ENCODE peak calls at places on chromosomes 12 and 14, in ten cellular contexts. P is neural progenitor cell, F is AG04450, W is Peyer's patch, X is fibroblast of villous mesenchyme, J is CD14-positive monocyte, E is choroid plexus epithelial cell, Y is transverse colon, G is IMR-90, O is GM13976. U is an unnamed sample.

GRCh38 chr12:97763113-97763512 is 300.5 kb downstream of the RMST start:
- DNase-seq in G (no peak), J (no peak), X (no peak), P (no peak), F (no peak), W (no peak), Y (no peak), O (no peak), E (no peak), U (no peak)

GRCh38 chr12:45231515-45232145 is 15.7 kb downstream of the ANO6 start:
- DNase-seq in W (no peak), O (no peak), P (no peak), F (no peak), E (peak), G (peak), Y (no peak), X (peak), J (no peak), U (no peak)

GRCh38 chr12:21992823-21993222 is 51.6 kb upstream of the ABCC9 start:
- DNase-seq in G (no peak), O (no peak), X (peak), P (no peak), Y (peak), W (no peak), E (peak), F (no peak), J (no peak), U (peak)

GRCh38 chr12:117024961-117025480 is 74.2 kb downstream of the TESC start:
- DNase-seq in E (no peak), Y (no peak), O (no peak), F (no peak), P (no peak), G (no peak), J (no peak), X (no peak), W (no peak), U (no peak)

GRCh38 chr14:65137648-65138317 is 35.5 kb upstream of the MAX start:
- DNase-seq in Y (no peak), E (no peak), G (peak), O (no peak), J (no peak), W (no peak), F (no peak), X (no peak), P (no peak), U (no peak)

GRCh38 chr12:77947326-77947725 is 116.6 kb downstream of the NAV3 start:
- DNase-seq in F (no peak), O (no peak), G (peak), W (no peak), Y (no peak), E (peak), P (no peak), X (peak), J (no peak), U (no peak)

GRCh38 chr12:94793191-94793595 is 142.8 kb upstream of the TMCC3 start:
- DNase-seq in P (peak), J (no peak), Y (no peak), F (no peak), E (peak), O (no peak), X (peak), W (no peak), G (peak), U (no peak)

GRCh38 chr12:70227911-70228310 is 15.3 kb upstream of the CNOT2 start:
- DNase-seq in X (no peak), O (no peak), Y (no peak), P (no peak), W (no peak), E (no peak), J (no peak), F (no peak), G (no peak), U (no peak)

GRCh38 chr14:68527329-68527851 is 265.5 kb downstream of the ZFP36L1 start:
- DNase-seq in G (no peak), F (no peak), Y (no peak), O (no peak), P (peak), E (no peak), W (no peak), X (peak), J (no peak), U (no peak)

GRCh38 chr14:100883789-100884101 is 19.8 kb downstream of the RTL1 start:
- DNase-seq in F (no peak), G (no peak), J (peak), P (no peak), Y (no peak), W (no peak), O (no peak), E (no peak), X (no peak), U (no peak)

GRCh38 chr12:84542289-84542688 is 370.3 kb downstream of the SLC6A15 start:
- DNase-seq in P (no peak), Y (no peak), G (no peak), W (no peak), J (no peak), X (peak), O (no peak), F (no peak), E (peak), U (no peak)

GRCh38 chr12:130664252-130664651 is 51.8 kb downstream of the RIMBP2 start:
- DNase-seq in F (no peak), J (no peak), Y (no peak), O (no peak), G (no peak), E (no peak), X (no peak), P (no peak), W (no peak), U (no peak)

GRCh38 chr12:59113831-59114273 is 193.5 kb upstream of the LRIG3 start:
- DNase-seq in O (peak), X (peak), J (peak), G (peak), F (peak), E (peak), Y (peak), W (peak), P (peak), U (peak)

GRCh38 chr12:100337727-100338126 is 19.1 kb upstream of the SLC17A8 start:
- DNase-seq in E (no peak), X (no peak), J (no peak), G (no peak), Y (peak), P (no peak), W (no peak), F (no peak), O (no peak), U (no peak)

GRCh38 chr14:103001226-103001625 is 56.1 kb downstream of the CDC42BPB start:
- DNase-seq in O (no peak), W (no peak), P (no peak), J (no peak), X (no peak), G (no peak), Y (no peak), E (no peak), F (no peak), U (no peak)

GRCh38 chr14:37969511-37969979 is 238.2 kb upstream of the SSTR1 start:
- DNase-seq in O (no peak), G (no peak), J (no peak), F (no peak), E (no peak), Y (no peak), P (no peak), X (no peak), W (no peak), U (no peak)

GRCh38 chr12:52791271-52792184 is 4.4 kb downstream of the KRT3 start:
- DNase-seq in E (no peak), F (no peak), J (no peak), Y (no peak), P (no peak), X (no peak), O (no peak), W (no peak), G (no peak), U (no peak)

GRCh38 chr14:100476012-100476822 is 111.0 kb downstream of the BEGAIN start:
- DNase-seq in P (no peak), E (peak), X (peak), G (peak), J (no peak), W (no peak), F (peak), Y (peak), O (no peak), U (no peak)

GRCh38 chr12:47242426-47242825 is 162.7 kb upstream of the AMIGO2 start:
- DNase-seq in O (no peak), F (no peak), J (no peak), E (no peak), W (no peak), Y (no peak), G (no peak), X (no peak), P (no peak), U (no peak)

GRCh38 chr12:29234965-29235364 is 85.9 kb downstream of the FAR2 start:
- DNase-seq in O (no peak), X (no peak), E (peak), G (peak), W (no peak), F (no peak), J (no peak), Y (no peak), P (no peak), U (no peak)

GRCh38 chr12:117300131-117300530 is 61.3 kb downstream of the NOS1 start:
- DNase-seq in W (no peak), J (no peak), Y (no peak), E (no peak), P (no peak), X (no peak), G (no peak), F (no peak), O (no peak), U (no peak)

GRCh38 chr12:100675432-100675831 is 101.9 kb downstream of the GAS2L3 start:
- DNase-seq in J (peak), X (peak), Y (peak), P (no peak), W (no peak), G (peak), F (peak), E (peak), O (no peak), U (no peak)

GRCh38 chr14:29242755-29243340 is 476.3 kb downstream of the FOXG1 start:
- DNase-seq in P (no peak), Y (no peak), X (no peak), F (no peak), E (peak), O (no peak), G (peak), J (no peak), W (no peak), U (no peak)

GRCh38 chr14:66284346-66284745 is 201.8 kb upstream of the CCDC196 start:
- DNase-seq in J (no peak), E (peak), F (no peak), Y (no peak), G (peak), O (no peak), X (no peak), P (no peak), W (no peak), U (no peak)

GRCh38 chr12:106304001-106304421 is 1.5 kb downstream of the TCP11L2 start:
- DNase-seq in F (no peak), G (no peak), W (no peak), E (no peak), X (peak), Y (no peak), P (peak), O (no peak), J (no peak), U (no peak)

GRCh38 chr12:92538970-92539749 is 163.6 kb upstream of the PLEKHG7 start:
- DNase-seq in F (peak), O (peak), J (peak), Y (no peak), E (peak), X (peak), G (peak), P (no peak), W (no peak), U (peak)

GRCh38 chr14:56108057-56108456 is 10.2 kb upstream of the PELI2 start:
- DNase-seq in E (no peak), J (no peak), Y (no peak), X (no peak), G (no peak), F (no peak), W (no peak), O (no peak), P (no peak), U (no peak)

GRCh38 chr12:90970471-90970870 is 15.5 kb upstream of the CCER1 start:
- DNase-seq in W (no peak), G (peak), F (no peak), O (no peak), P (no peak), X (no peak), J (no peak), E (no peak), Y (no peak), U (no peak)

GRCh38 chr14:80003138-80003537 is 208.2 kb downstream of the DIO2 start:
- DNase-seq in E (no peak), X (peak), F (peak), P (no peak), J (no peak), W (no peak), O (no peak), G (peak), Y (no peak), U (no peak)

GRCh38 chr12:24226745-24227350 is 277.4 kb upstream of the SOX5 start:
- DNase-seq in F (peak), X (peak), J (no peak), O (no peak), Y (no peak), P (no peak), G (peak), E (peak), W (no peak), U (no peak)

GRCh38 chr12:53782093-53782703 is 30.4 kb upstream of the CISTR start:
- DNase-seq in J (no peak), P (no peak), Y (no peak), E (no peak), O (no peak), X (no peak), F (no peak), G (no peak), W (no peak), U (no peak)

GRCh38 chr12:98352218-98352811 is 163.1 kb upstream of the TMPO start:
- DNase-seq in F (peak), W (no peak), X (peak), P (no peak), G (peak), J (no peak), O (no peak), Y (no peak), E (peak), U (no peak)

DNA sequence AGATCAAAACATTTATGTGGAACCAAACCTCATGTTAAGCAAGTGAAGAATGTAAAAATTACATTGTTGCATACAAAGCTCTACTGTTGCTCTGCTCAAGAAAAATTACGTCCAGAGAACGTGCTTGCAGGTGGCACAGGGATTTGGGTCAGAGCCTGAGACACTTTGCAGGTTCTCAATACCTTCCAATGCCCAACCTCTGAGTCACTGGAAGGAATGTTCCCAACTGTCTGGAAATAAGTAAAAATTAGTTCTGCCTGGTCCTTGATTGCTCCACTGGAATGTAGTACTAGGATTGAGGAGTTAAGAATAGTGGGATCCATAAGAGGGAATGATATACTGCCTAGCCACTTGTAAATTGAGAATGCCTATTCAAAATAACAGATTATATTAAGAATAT is 2.8 kb upstream of the IFNG start:
- DNase-seq in J (no peak), P (no peak), Y (no peak), O (no peak), X (no peak), F (no peak), E (no peak), G (no peak), W (no peak), U (no peak)
- TF ChIP-seq CTCF in J (no peak), P (no peak), Y (no peak), O (no peak), X (no peak), F (no peak), E (no peak), G (no peak), W (no peak), U (no peak)

GRCh38 chr14:92935446-92935845 is 12.5 kb downstream of the CHGA start:
- DNase-seq in F (no peak), Y (no peak), G (no peak), P (no peak), O (no peak), X (no peak), J (no peak), E (no peak), W (no peak), U (no peak)
- TF ChIP-seq CTCF in F (no peak), Y (no peak), G (no peak), P (no peak), O (no peak), X (no peak), J (no peak), E (no peak), W (no peak), U (no peak)

DNA sequence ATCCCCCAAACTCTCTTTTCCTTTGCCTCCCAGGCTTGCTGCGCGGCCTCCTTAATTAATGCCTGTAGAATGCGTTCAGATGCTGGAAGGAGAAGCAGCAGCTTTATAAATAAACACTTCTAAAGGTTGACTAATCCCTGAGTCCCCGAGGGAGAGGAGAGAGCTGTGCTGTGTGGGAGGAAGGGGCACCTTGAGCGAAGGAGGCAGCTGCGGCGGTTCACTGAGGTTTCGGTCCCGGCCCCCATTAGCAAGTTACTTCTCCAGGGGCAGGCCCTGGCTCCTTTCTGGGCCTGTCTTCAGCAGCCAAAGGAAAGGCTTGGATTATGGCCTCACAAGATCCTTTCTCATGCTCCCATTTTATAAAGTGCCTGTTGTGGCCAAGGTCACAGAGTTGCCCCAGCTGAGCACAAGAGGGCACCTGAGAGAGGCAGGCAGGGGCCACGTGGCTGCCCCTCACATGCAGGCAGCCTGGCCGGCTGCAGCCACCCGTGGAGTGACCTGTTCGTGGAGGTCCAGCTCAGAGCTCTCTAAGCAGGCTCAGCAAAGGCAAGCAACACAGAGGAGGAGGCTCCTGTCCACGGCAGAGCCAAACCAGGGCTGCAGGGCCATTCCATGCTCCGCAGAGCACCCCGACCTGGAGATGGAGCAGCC is 15.0 kb upstream of the CACNA2D4 start:
- DNase-seq in F (peak), Y (no peak), P (peak), X (peak), J (no peak), W (peak), O (peak), G (peak), E (peak), U (peak)
- TF ChIP-seq CTCF in F (no peak), Y (no peak), P (no peak), X (no peak), J (no peak), W (no peak), O (no peak), G (no peak), E (no peak), U (no peak)

GRCh38 chr14:22152161-22152870 is 436.7 kb downstream of the DAD1 start:
- DNase-seq in F (no peak), E (no peak), O (no peak), G (no peak), Y (no peak), W (no peak), P (no peak), X (no peak), J (no peak), U (no peak)

GRCh38 chr14:22152901-22153300 is 436.1 kb downstream of the DAD1 start:
- DNase-seq in G (no peak), F (no peak), W (no peak), O (no peak), Y (peak), P (no peak), J (no peak), E (no peak), X (no peak), U (no peak)

GRCh38 chr14:22143360-22143759 is 445.7 kb downstream of the DAD1 start:
- DNase-seq in X (no peak), W (no peak), G (peak), J (no peak), O (no peak), E (no peak), P (no peak), Y (no peak), F (no peak), U (no peak)

GRCh38 chr14:22151091-22151490 is 437.9 kb downstream of the DAD1 start:
- DNase-seq in W (no peak), Y (no peak), O (no peak), P (no peak), E (no peak), F (no peak), G (no peak), J (no peak), X (no peak), U (no peak)

GRCh38 chr14:22147716-22148115 is 441.3 kb downstream of the DAD1 start:
- DNase-seq in F (no peak), P (no peak), Y (no peak), G (no peak), O (no peak), W (no peak), X (no peak), J (no peak), E (no peak), U (no peak)
- TF ChIP-seq CTCF in F (no peak), P (no peak), Y (no peak), G (no peak), O (no peak), W (no peak), X (no peak), J (no peak), E (no peak), U (no peak)

GRCh38 chr12:107515446-107515958 is 170.1 kb upstream of the PWP1 start:
- DNase-seq in Y (no peak), G (peak), F (peak), J (peak), P (no peak), W (no peak), O (no peak), X (peak), E (peak), U (no peak)
- TF ChIP-seq CTCF in Y (no peak), G (no peak), F (no peak), J (no peak), P (no peak), W (no peak), O (no peak), X (no peak), E (no peak), U (no peak)

GRCh38 chr14:70955543-70956480 is 48.6 kb downstream of the PCNX1 start:
- DNase-seq in G (peak), Y (no peak), E (peak), F (peak), W (peak), X (peak), P (peak), O (no peak), J (no peak), U (peak)
- TF ChIP-seq CTCF in G (peak), Y (peak), E (peak), F (peak), W (no peak), X (peak), P (peak), O (peak), J (peak), U (peak)

U was measured in GM20000.